ENCODE peak calls at places on chromosome 10, in eight cellular contexts. N is choroid plexus epithelial cell; C is stimulated activated CD4-positive, alpha-beta T cell treated with anti-CD3 and anti-CD28 coated beads, Interleukin-15, amount 100 ng/mL, for 24 hours; Y is C1 segment of cervical spinal cord; S is GM06990; K is hippocampal formation; D is activated CD8-positive, alpha-beta memory T cell treated with anti-CD3 and anti-CD28 coated beads for 4 hours; J is kidney epithelial cell. A is an unnamed sample.

GRCh38 chr10:35172574-35172973 is 45.9 kb downstream of the CREM start:
- DNase-seq in N (peak; percentile 95), C (no peak), Y (peak; percentile 2), S (no peak), K (no peak), D (no peak), J (no peak), A (no peak)

GRCh38 chr10:126137557-126138221 is 241.3 kb downstream of the FANK1 start:
- DNase-seq in N (peak; percentile 21), C (no peak), Y (no peak), S (no peak), K (no peak), D (no peak), J (no peak), A (no peak)

GRCh38 chr10:92851003-92851402 is 2.7 kb downstream of the EXOC6 start:
- DNase-seq in N (no peak), C (no peak), Y (no peak), S (no peak), K (no peak), D (no peak), J (no peak), A (no peak)

GRCh38 chr10:88147000-88147798 is 283.8 kb downstream of the PTEN start:
- DNase-seq in N (no peak), C (no peak), Y (no peak), S (no peak), K (no peak), D (no peak), J (no peak), A (no peak)

GRCh38 chr10:124156524-124157225 is 63.3 kb upstream of the CHST15 start:
- DNase-seq in N (no peak), C (no peak), Y (no peak), S (no peak), K (no peak), D (no peak), J (no peak), A (no peak)

GRCh38 chr10:49139866-49140195 is 6.0 kb upstream of the FAM170B start:
- DNase-seq in N (peak; percentile 72), C (no peak), Y (no peak), S (no peak), K (no peak), D (no peak), J (peak; percentile 80), A (no peak)

GRCh38 chr10:1643911-1644810 is 93.2 kb downstream of the ADARB2 start:
- DNase-seq in N (no peak), C (no peak), Y (no peak), S (no peak), K (no peak), D (no peak), J (no peak), A (no peak)

GRCh38 chr10:61081331-61081730 is 137.3 kb upstream of the RHOBTB1 start:
- DNase-seq in N (peak; percentile 2), C (no peak), Y (no peak), S (no peak), K (no peak), D (no peak), J (no peak), A (no peak)

GRCh38 chr10:114801411-114801813 is 20.2 kb upstream of the FHIP2A start:
- DNase-seq in N (no peak), C (no peak), Y (no peak), S (no peak), K (no peak), D (no peak), J (no peak), A (no peak)

GRCh38 chr10:80611481-80611880 is 73.8 kb downstream of the SH2D4B start:
- DNase-seq in N (no peak), C (no peak), Y (no peak), S (no peak), K (no peak), D (no peak), J (no peak), A (no peak)

GRCh38 chr10:26755443-26755903 is 58.0 kb downstream of the PDSS1 start:
- DNase-seq in N (peak; percentile 62), C (no peak), Y (no peak), S (peak; percentile 49), K (no peak), D (no peak), J (peak; percentile 52), A (no peak)

GRCh38 chr10:51117794-51118193 is 43.5 kb downstream of the PRKG1 start:
- DNase-seq in N (no peak), C (no peak), Y (no peak), S (no peak), K (no peak), D (no peak), J (no peak), A (no peak)

GRCh38 chr10:130080461-130080814 is 30.2 kb downstream of the C10orf143 start:
- DNase-seq in N (peak; percentile 16), C (no peak), Y (no peak), S (no peak), K (no peak), D (no peak), J (no peak), A (no peak)

GRCh38 chr10:111319866-111320265 is 243.0 kb downstream of the ADRA2A start:
- DNase-seq in N (no peak), C (no peak), Y (no peak), S (no peak), K (no peak), D (no peak), J (no peak), A (no peak)